ENCODE peak calls at places on chromosomes 7 and 10, in four cellular contexts. One of them, this sample, is unnamed.

GRCh38 chr7:99396914-99397631 is 11.3 kb downstream of the PDAP1 start:
- DNase-seq in Right ventricle myocardium superior: peak; percentile 18
- DNase-seq in nephron progenitor cell: no peak
- DNase-seq in colonic mucosa: no peak
- DNase-seq in this sample: no peak

GRCh38 chr7:117827861-117828260 is 45.4 kb downstream of the CTTNBP2 start:
- DNase-seq in Right ventricle myocardium superior: no peak
- DNase-seq in nephron progenitor cell: no peak
- DNase-seq in colonic mucosa: no peak
- DNase-seq in this sample: no peak

GRCh38 chr7:139384611-139385010 is 24.9 kb downstream of the LUC7L2 start:
- DNase-seq in Right ventricle myocardium superior: no peak
- DNase-seq in colonic mucosa: no peak
- DNase-seq in nephron progenitor cell: no peak
- DNase-seq in this sample: no peak

GRCh38 chr7:106563466-106564150 is 97.3 kb downstream of the CCDC71L start:
- DNase-seq in colonic mucosa: no peak
- DNase-seq in nephron progenitor cell: no peak
- DNase-seq in Right ventricle myocardium superior: no peak
- DNase-seq in this sample: no peak

GRCh38 chr7:134649231-134649775 is 2.6 kb downstream of the BPGM start:
- DNase-seq in colonic mucosa: no peak
- DNase-seq in Right ventricle myocardium superior: no peak
- DNase-seq in nephron progenitor cell: no peak
- DNase-seq in this sample: no peak

GRCh38 chr7:29457141-29457561 is 106.5 kb upstream of the PRR15 start:
- DNase-seq in nephron progenitor cell: peak; percentile 15
- DNase-seq in colonic mucosa: no peak
- DNase-seq in Right ventricle myocardium superior: no peak
- DNase-seq in this sample: no peak

GRCh38 chr10:132678436-132679216 is 107.3 kb downstream of the NKX6-2 start:
- DNase-seq in colonic mucosa: no peak
- DNase-seq in Right ventricle myocardium superior: peak; percentile 27
- DNase-seq in nephron progenitor cell: no peak
- DNase-seq in this sample: no peak

GRCh38 chr10:110212119-110213006 is 5.0 kb downstream of the MXI1 start:
- DNase-seq in colonic mucosa: peak; percentile 74
- DNase-seq in nephron progenitor cell: no peak
- DNase-seq in Right ventricle myocardium superior: peak; percentile 53
- DNase-seq in this sample: no peak

GRCh38 chr7:2100278-2101205 is 132.2 kb downstream of the MAD1L1 start:
- DNase-seq in Right ventricle myocardium superior: no peak
- DNase-seq in colonic mucosa: no peak
- DNase-seq in nephron progenitor cell: no peak
- DNase-seq in this sample: no peak

GRCh38 chr10:101297901-101298451 is 56.0 kb upstream of the BTRC start:
- DNase-seq in nephron progenitor cell: peak; percentile 90
- DNase-seq in colonic mucosa: peak; percentile 62
- DNase-seq in Right ventricle myocardium superior: peak; percentile 71
- DNase-seq in this sample: peak; percentile 32

GRCh38 chr7:102101111-102101551 is 185.5 kb upstream of the SH2B2 start:
- DNase-seq in Right ventricle myocardium superior: no peak
- DNase-seq in colonic mucosa: no peak
- DNase-seq in nephron progenitor cell: no peak
- DNase-seq in this sample: no peak

GRCh38 chr10:77007836-77008235 is 629.8 kb downstream of the KCNMA1 start:
- DNase-seq in nephron progenitor cell: no peak
- DNase-seq in Right ventricle myocardium superior: no peak
- DNase-seq in colonic mucosa: no peak
- DNase-seq in this sample: no peak

GRCh38 chr7:107370816-107371215 is 99.0 kb upstream of the GPR22 start:
- DNase-seq in Right ventricle myocardium superior: no peak
- DNase-seq in colonic mucosa: no peak
- DNase-seq in nephron progenitor cell: no peak
- DNase-seq in this sample: no peak

GRCh38 chr10:96478317-96478716 is 35.4 kb downstream of the TLL2 start:
- DNase-seq in colonic mucosa: no peak
- DNase-seq in Right ventricle myocardium superior: no peak
- DNase-seq in nephron progenitor cell: no peak
- DNase-seq in this sample: no peak

GRCh38 chr7:145036592-145037386 is 200.9 kb upstream of the TPK1 start:
- DNase-seq in nephron progenitor cell: peak; percentile 42
- DNase-seq in colonic mucosa: peak; percentile 32
- DNase-seq in Right ventricle myocardium superior: peak; percentile 42
- DNase-seq in this sample: no peak